ENCODE peak calls at places on chromosomes 2 and 18, in ten cellular contexts. One of them, this sample, is unnamed.

GRCh38 chr2:111678651-111679050 is 205.3 kb downstream of the ANAPC1 start:
- DNase-seq in frontal cortex: peak; percentile 50
- DNase-seq in neural progenitor cell: no peak
- DNase-seq in effector memory CD8-positive, alpha-beta T cell: no peak
- DNase-seq in HT-29: no peak
- DNase-seq in GM06990: no peak
- DNase-seq in cerebellar cortex: no peak
- DNase-seq in endothelial cell: no peak
- DNase-seq in amniotic stem cell: no peak
- DNase-seq in epithelial cell of proximal tubule: no peak
- DNase-seq in this sample: no peak

GRCh38 chr2:5234563-5234962 is 457.6 kb upstream of the SOX11 start:
- DNase-seq in amniotic stem cell: no peak
- DNase-seq in epithelial cell of proximal tubule: no peak
- DNase-seq in GM06990: no peak
- DNase-seq in frontal cortex: no peak
- DNase-seq in endothelial cell: no peak
- DNase-seq in effector memory CD8-positive, alpha-beta T cell: no peak
- DNase-seq in cerebellar cortex: no peak
- DNase-seq in neural progenitor cell: no peak
- DNase-seq in HT-29: no peak
- DNase-seq in this sample: no peak

GRCh38 chr18:61851279-61851678 is 41.5 kb downstream of the RNF152 start:
- DNase-seq in neural progenitor cell: no peak
- DNase-seq in cerebellar cortex: no peak
- DNase-seq in epithelial cell of proximal tubule: no peak
- DNase-seq in frontal cortex: no peak
- DNase-seq in amniotic stem cell: no peak
- DNase-seq in effector memory CD8-positive, alpha-beta T cell: no peak
- DNase-seq in HT-29: no peak
- DNase-seq in endothelial cell: no peak
- DNase-seq in GM06990: no peak
- DNase-seq in this sample: no peak

GRCh38 chr2:126687086-126687485 is 31.1 kb downstream of the GYPC start:
- DNase-seq in HT-29: no peak
- DNase-seq in cerebellar cortex: no peak
- DNase-seq in endothelial cell: no peak
- DNase-seq in GM06990: no peak
- DNase-seq in neural progenitor cell: peak; percentile 16
- DNase-seq in epithelial cell of proximal tubule: no peak
- DNase-seq in amniotic stem cell: no peak
- DNase-seq in effector memory CD8-positive, alpha-beta T cell: no peak
- DNase-seq in frontal cortex: no peak
- DNase-seq in this sample: no peak

GRCh38 chr18:55665506-55665905 is 77.5 kb upstream of the TCF4 start:
- DNase-seq in frontal cortex: no peak
- DNase-seq in neural progenitor cell: no peak
- DNase-seq in effector memory CD8-positive, alpha-beta T cell: no peak
- DNase-seq in amniotic stem cell: no peak
- DNase-seq in HT-29: no peak
- DNase-seq in GM06990: no peak
- DNase-seq in endothelial cell: no peak
- DNase-seq in epithelial cell of proximal tubule: no peak
- DNase-seq in cerebellar cortex: no peak
- DNase-seq in this sample: no peak

GRCh38 chr18:21452808-21453511 is 147.5 kb downstream of the ESCO1 start:
- DNase-seq in GM06990: no peak
- DNase-seq in effector memory CD8-positive, alpha-beta T cell: no peak
- DNase-seq in neural progenitor cell: no peak
- DNase-seq in amniotic stem cell: no peak
- DNase-seq in cerebellar cortex: peak; percentile 72
- DNase-seq in endothelial cell: no peak
- DNase-seq in epithelial cell of proximal tubule: no peak
- DNase-seq in HT-29: no peak
- DNase-seq in frontal cortex: no peak
- DNase-seq in this sample: no peak

GRCh38 chr2:151178187-151178586 is 83.5 kb downstream of the RBM43 start:
- DNase-seq in cerebellar cortex: no peak
- DNase-seq in GM06990: no peak
- DNase-seq in amniotic stem cell: no peak
- DNase-seq in endothelial cell: no peak
- DNase-seq in epithelial cell of proximal tubule: no peak
- DNase-seq in HT-29: no peak
- DNase-seq in neural progenitor cell: no peak
- DNase-seq in effector memory CD8-positive, alpha-beta T cell: no peak
- DNase-seq in frontal cortex: no peak
- DNase-seq in this sample: no peak

GRCh38 chr18:72783517-72783916 is 84.3 kb downstream of the NETO1 start:
- DNase-seq in endothelial cell: no peak
- DNase-seq in amniotic stem cell: no peak
- DNase-seq in HT-29: no peak
- DNase-seq in neural progenitor cell: no peak
- DNase-seq in cerebellar cortex: no peak
- DNase-seq in frontal cortex: no peak
- DNase-seq in GM06990: no peak
- DNase-seq in effector memory CD8-positive, alpha-beta T cell: no peak
- DNase-seq in epithelial cell of proximal tubule: no peak
- DNase-seq in this sample: no peak

GRCh38 chr2:127351603-127352002 is 36.2 kb downstream of the MAP3K2 start:
- DNase-seq in GM06990: no peak
- DNase-seq in cerebellar cortex: no peak
- DNase-seq in frontal cortex: no peak
- DNase-seq in amniotic stem cell: no peak
- DNase-seq in HT-29: no peak
- DNase-seq in neural progenitor cell: no peak
- DNase-seq in effector memory CD8-positive, alpha-beta T cell: no peak
- DNase-seq in endothelial cell: no peak
- DNase-seq in epithelial cell of proximal tubule: no peak
- DNase-seq in this sample: no peak

GRCh38 chr2:218726004-218726574 is 15.5 kb downstream of the TTLL4 start:
- DNase-seq in neural progenitor cell: no peak
- DNase-seq in GM06990: no peak
- DNase-seq in cerebellar cortex: no peak
- DNase-seq in endothelial cell: no peak
- DNase-seq in frontal cortex: no peak
- DNase-seq in epithelial cell of proximal tubule: no peak
- DNase-seq in HT-29: no peak
- DNase-seq in amniotic stem cell: no peak
- DNase-seq in effector memory CD8-positive, alpha-beta T cell: no peak
- DNase-seq in this sample: no peak

GRCh38 chr2:239574434-239575156 is 173.8 kb upstream of the HDAC4 start:
- DNase-seq in frontal cortex: no peak
- DNase-seq in epithelial cell of proximal tubule: no peak
- DNase-seq in GM06990: no peak
- DNase-seq in cerebellar cortex: no peak
- DNase-seq in amniotic stem cell: no peak
- DNase-seq in endothelial cell: no peak
- DNase-seq in HT-29: no peak
- DNase-seq in neural progenitor cell: peak; percentile 72
- DNase-seq in effector memory CD8-positive, alpha-beta T cell: no peak
- DNase-seq in this sample: no peak

GRCh38 chr2:112332123-112332696 is 56.8 kb downstream of the ZC3H6 start:
- DNase-seq in endothelial cell: no peak
- DNase-seq in frontal cortex: no peak
- DNase-seq in GM06990: no peak
- DNase-seq in effector memory CD8-positive, alpha-beta T cell: no peak
- DNase-seq in amniotic stem cell: no peak
- DNase-seq in epithelial cell of proximal tubule: no peak
- DNase-seq in cerebellar cortex: no peak
- DNase-seq in HT-29: no peak
- DNase-seq in neural progenitor cell: no peak
- DNase-seq in this sample: no peak

GRCh38 chr2:8583400-8584173 is 98.3 kb upstream of the ID2 start:
- DNase-seq in neural progenitor cell: peak; percentile 61
- DNase-seq in epithelial cell of proximal tubule: peak; percentile 47
- DNase-seq in endothelial cell: peak; percentile 76
- DNase-seq in amniotic stem cell: no peak
- DNase-seq in frontal cortex: peak; percentile 75
- DNase-seq in GM06990: peak; percentile 95
- DNase-seq in effector memory CD8-positive, alpha-beta T cell: peak; percentile 76
- DNase-seq in cerebellar cortex: peak; percentile 59
- DNase-seq in HT-29: peak; percentile 95
- DNase-seq in this sample: peak; percentile 97

GRCh38 chr2:217922101-217923006 is 80.4 kb downstream of the TNS1 start:
- DNase-seq in frontal cortex: no peak
- DNase-seq in amniotic stem cell: no peak
- DNase-seq in HT-29: no peak
- DNase-seq in endothelial cell: no peak
- DNase-seq in cerebellar cortex: no peak
- DNase-seq in effector memory CD8-positive, alpha-beta T cell: no peak
- DNase-seq in neural progenitor cell: peak; percentile 45
- DNase-seq in GM06990: no peak
- DNase-seq in epithelial cell of proximal tubule: no peak
- DNase-seq in this sample: peak; percentile 65

GRCh38 chr2:237432484-237433092 is 18.6 kb upstream of the COL6A3 start:
- DNase-seq in epithelial cell of proximal tubule: no peak
- DNase-seq in endothelial cell: no peak
- DNase-seq in HT-29: peak; percentile 23
- DNase-seq in cerebellar cortex: no peak
- DNase-seq in GM06990: no peak
- DNase-seq in frontal cortex: no peak
- DNase-seq in neural progenitor cell: no peak
- DNase-seq in amniotic stem cell: peak; percentile 93
- DNase-seq in effector memory CD8-positive, alpha-beta T cell: peak; percentile 65
- DNase-seq in this sample: peak; percentile 55

GRCh38 chr2:207239222-207239674 is 73.5 kb upstream of the KLF7 start:
- DNase-seq in HT-29: no peak
- DNase-seq in cerebellar cortex: no peak
- DNase-seq in epithelial cell of proximal tubule: peak; percentile 93
- DNase-seq in GM06990: no peak
- DNase-seq in neural progenitor cell: no peak
- DNase-seq in frontal cortex: no peak
- DNase-seq in effector memory CD8-positive, alpha-beta T cell: no peak
- DNase-seq in endothelial cell: no peak
- DNase-seq in amniotic stem cell: peak; percentile 87
- DNase-seq in this sample: no peak

GRCh38 chr2:200765139-200765951 is 46.4 kb upstream of the BZW1 start:
- DNase-seq in cerebellar cortex: no peak
- DNase-seq in frontal cortex: no peak
- DNase-seq in epithelial cell of proximal tubule: peak; percentile 76
- DNase-seq in endothelial cell: no peak
- DNase-seq in amniotic stem cell: peak; percentile 66
- DNase-seq in effector memory CD8-positive, alpha-beta T cell: no peak
- DNase-seq in HT-29: no peak
- DNase-seq in GM06990: no peak
- DNase-seq in neural progenitor cell: no peak
- DNase-seq in this sample: no peak

GRCh38 chr2:37816686-37817085 is 108.4 kb upstream of the RMDN2 start:
- DNase-seq in cerebellar cortex: no peak
- DNase-seq in HT-29: no peak
- DNase-seq in effector memory CD8-positive, alpha-beta T cell: no peak
- DNase-seq in epithelial cell of proximal tubule: no peak
- DNase-seq in frontal cortex: no peak
- DNase-seq in neural progenitor cell: no peak
- DNase-seq in endothelial cell: no peak
- DNase-seq in GM06990: no peak
- DNase-seq in amniotic stem cell: no peak
- DNase-seq in this sample: no peak

GRCh38 chr18:47953471-47953931 is 23.0 kb upstream of the SMAD2 start:
- DNase-seq in neural progenitor cell: peak; percentile 68
- DNase-seq in HT-29: no peak
- DNase-seq in epithelial cell of proximal tubule: peak; percentile 68
- DNase-seq in effector memory CD8-positive, alpha-beta T cell: peak; percentile 4
- DNase-seq in GM06990: no peak
- DNase-seq in cerebellar cortex: peak; percentile 94
- DNase-seq in frontal cortex: peak; percentile 21
- DNase-seq in endothelial cell: no peak
- DNase-seq in amniotic stem cell: peak; percentile 30
- DNase-seq in this sample: no peak

GRCh38 chr2:225452677-225453076 is 53.2 kb downstream of the NYAP2 start:
- DNase-seq in endothelial cell: no peak
- DNase-seq in HT-29: no peak
- DNase-seq in amniotic stem cell: no peak
- DNase-seq in GM06990: no peak
- DNase-seq in effector memory CD8-positive, alpha-beta T cell: no peak
- DNase-seq in neural progenitor cell: peak; percentile 12
- DNase-seq in frontal cortex: no peak
- DNase-seq in cerebellar cortex: no peak
- DNase-seq in epithelial cell of proximal tubule: no peak
- DNase-seq in this sample: no peak

GRCh38 chr2:237590272-237591020 is at the start of gene RAB17:
- DNase-seq in endothelial cell: no peak
- DNase-seq in amniotic stem cell: no peak
- DNase-seq in epithelial cell of proximal tubule: peak; percentile 31
- DNase-seq in cerebellar cortex: no peak
- DNase-seq in effector memory CD8-positive, alpha-beta T cell: no peak
- DNase-seq in neural progenitor cell: no peak
- DNase-seq in frontal cortex: no peak
- DNase-seq in GM06990: no peak
- DNase-seq in HT-29: peak; percentile 90
- DNase-seq in this sample: peak; percentile 95

GRCh38 chr18:50663626-50664441 is 103.9 kb downstream of the MAPK4 start:
- DNase-seq in frontal cortex: no peak
- DNase-seq in GM06990: no peak
- DNase-seq in epithelial cell of proximal tubule: no peak
- DNase-seq in effector memory CD8-positive, alpha-beta T cell: no peak
- DNase-seq in neural progenitor cell: no peak
- DNase-seq in amniotic stem cell: no peak
- DNase-seq in endothelial cell: no peak
- DNase-seq in HT-29: no peak
- DNase-seq in cerebellar cortex: peak; percentile 85
- DNase-seq in this sample: no peak

GRCh38 chr18:78914586-78914935 is 65.1 kb upstream of the SALL3 start:
- DNase-seq in epithelial cell of proximal tubule: no peak
- DNase-seq in neural progenitor cell: no peak
- DNase-seq in HT-29: no peak
- DNase-seq in endothelial cell: no peak
- DNase-seq in effector memory CD8-positive, alpha-beta T cell: no peak
- DNase-seq in frontal cortex: no peak
- DNase-seq in cerebellar cortex: peak; percentile 29
- DNase-seq in amniotic stem cell: no peak
- DNase-seq in GM06990: no peak
- DNase-seq in this sample: no peak

GRCh38 chr18:74819433-74820059 is 221.9 kb downstream of the ZNF407 start:
- DNase-seq in endothelial cell: peak; percentile 22
- DNase-seq in cerebellar cortex: peak; percentile 22
- DNase-seq in neural progenitor cell: peak; percentile 88
- DNase-seq in HT-29: peak; percentile 26
- DNase-seq in frontal cortex: no peak
- DNase-seq in effector memory CD8-positive, alpha-beta T cell: no peak
- DNase-seq in GM06990: no peak
- DNase-seq in epithelial cell of proximal tubule: no peak
- DNase-seq in amniotic stem cell: no peak
- DNase-seq in this sample: no peak

GRCh38 chr2:199468561-199469513 is 11.1 kb upstream of the SATB2 start:
- DNase-seq in amniotic stem cell: no peak
- DNase-seq in neural progenitor cell: peak; percentile 80
- DNase-seq in cerebellar cortex: no peak
- DNase-seq in effector memory CD8-positive, alpha-beta T cell: no peak
- DNase-seq in HT-29: no peak
- DNase-seq in epithelial cell of proximal tubule: no peak
- DNase-seq in frontal cortex: no peak
- DNase-seq in GM06990: no peak
- DNase-seq in endothelial cell: peak; percentile 36
- DNase-seq in this sample: no peak

GRCh38 chr2:100124746-100125145 is 17.6 kb downstream of the AFF3 start:
- DNase-seq in frontal cortex: no peak
- DNase-seq in cerebellar cortex: no peak
- DNase-seq in epithelial cell of proximal tubule: peak; percentile 37
- DNase-seq in amniotic stem cell: no peak
- DNase-seq in neural progenitor cell: no peak
- DNase-seq in effector memory CD8-positive, alpha-beta T cell: no peak
- DNase-seq in HT-29: no peak
- DNase-seq in GM06990: no peak
- DNase-seq in endothelial cell: no peak
- DNase-seq in this sample: no peak

GRCh38 chr18:62341423-62341920 is 16.4 kb downstream of the TNFRSF11A start:
- DNase-seq in amniotic stem cell: no peak
- DNase-seq in epithelial cell of proximal tubule: no peak
- DNase-seq in neural progenitor cell: no peak
- DNase-seq in HT-29: no peak
- DNase-seq in cerebellar cortex: no peak
- DNase-seq in effector memory CD8-positive, alpha-beta T cell: no peak
- DNase-seq in endothelial cell: no peak
- DNase-seq in frontal cortex: no peak
- DNase-seq in GM06990: no peak
- DNase-seq in this sample: no peak

GRCh38 chr2:74391209-74391579 is 11.1 kb upstream of the DCTN1 start:
- DNase-seq in frontal cortex: no peak
- DNase-seq in cerebellar cortex: peak; percentile 49
- DNase-seq in neural progenitor cell: no peak
- DNase-seq in amniotic stem cell: no peak
- DNase-seq in endothelial cell: no peak
- DNase-seq in effector memory CD8-positive, alpha-beta T cell: no peak
- DNase-seq in epithelial cell of proximal tubule: no peak
- DNase-seq in HT-29: peak; percentile 32
- DNase-seq in GM06990: no peak
- DNase-seq in this sample: no peak

This sample was measured in right lobe of liver.